ENCODE peak calls at places on chromosomes 5 and 9, in five cellular contexts. B, K, G, Y and S are unnamed samples.
A peak's percentile ranks its signal among the peaks of the same experiment; 100 is the strongest.

GRCh38 chr9:76456202-76456926 is 2.6 kb upstream of the GCNT1 start:
- DNase-seq in B (peak; percentile 31), K (peak; percentile 88), Y (peak; percentile 55), G (no peak), S (peak; percentile 51)

GRCh38 chr9:109568568-109569210 is 70.6 kb upstream of the PTPN3 start:
- DNase-seq in B (no peak), Y (no peak), G (no peak), K (no peak), S (no peak)

GRCh38 chr5:139061856-139062255 is 136.3 kb downstream of the SIL1 start:
- DNase-seq in B (no peak), G (no peak), K (no peak), Y (no peak), S (peak; percentile 40)

GRCh38 chr5:42656661-42657035 is 100.0 kb upstream of the CCDC152 start:
- DNase-seq in B (no peak), Y (no peak), K (peak; percentile 24), G (no peak), S (no peak)

GRCh38 chr9:136019041-136019680 is 58.0 kb upstream of the UBAC1 start:
- DNase-seq in Y (no peak), B (no peak), K (no peak), G (no peak), S (no peak)

GRCh38 chr9:16726718-16727451 is 143.6 kb downstream of the BNC2 start:
- DNase-seq in K (no peak), Y (peak; percentile 29), B (peak; percentile 69), G (peak; percentile 86), S (peak; percentile 90)

GRCh38 chr9:134210908-134211810 is 46.8 kb upstream of the RNU6ATAC start:
- DNase-seq in Y (no peak), K (no peak), G (peak; percentile 53), B (peak; percentile 81), S (no peak)

GRCh38 chr5:108379722-108380530 is 2.0 kb downstream of the FBXL17 start:
- DNase-seq in G (no peak), Y (no peak), B (no peak), K (peak; percentile 21), S (peak; percentile 43)

GRCh38 chr5:86917117-86917579 is 299.4 kb downstream of the COX7C start:
- DNase-seq in B (no peak), K (peak; percentile 4), Y (no peak), G (no peak), S (peak; percentile 52)

GRCh38 chr9:73824671-73825070 is 672.5 kb upstream of the RORB start:
- DNase-seq in Y (no peak), B (no peak), K (no peak), G (no peak), S (no peak)

GRCh38 chr9:127144670-127145458 is 22.4 kb upstream of the ANGPTL2 start:
- DNase-seq in B (no peak), K (no peak), Y (no peak), G (peak; percentile 42), S (no peak)

GRCh38 chr9:88991066-88992030 is at the start of gene S1PR3:
- DNase-seq in G (peak; percentile 75), K (peak; percentile 17), B (peak; percentile 69), Y (no peak), S (peak; percentile 46)

GRCh38 chr5:1638658-1639400 is 115.1 kb upstream of the LPCAT1 start:
- DNase-seq in K (no peak), Y (no peak), G (peak; percentile 52), B (no peak), S (no peak)

GRCh38 chr5:100746730-100747129 is 156.4 kb downstream of the ST8SIA4 start:
- DNase-seq in B (no peak), Y (no peak), G (no peak), K (peak; percentile 44), S (no peak)

GRCh38 chr9:81522721-81523551 is 166.4 kb downstream of the TLE1 start:
- DNase-seq in B (peak; percentile 22), Y (peak; percentile 11), K (peak; percentile 39), G (no peak), S (peak; percentile 71)

GRCh38 chr5:31471916-31472315 is 60.0 kb downstream of the DROSHA start:
- DNase-seq in B (no peak), Y (no peak), K (no peak), G (no peak), S (no peak)

GRCh38 chr9:72044095-72044494 is 16.3 kb downstream of the C9orf57 start:
- DNase-seq in K (no peak), Y (no peak), G (no peak), B (no peak), S (no peak)

GRCh38 chr5:79062431-79062830 is 7.0 kb downstream of the DMGDH start:
- DNase-seq in Y (no peak), K (no peak), B (no peak), G (no peak), S (no peak)

GRCh38 chr9:33443047-33443446 is 4.3 kb downstream of the AQP3 start:
- DNase-seq in K (no peak), B (no peak), G (peak; percentile 77), Y (no peak), S (no peak)

GRCh38 chr9:1267581-1267980 is 217.4 kb downstream of the DMRT2 start:
- DNase-seq in K (no peak), Y (no peak), B (peak; percentile 47), G (no peak), S (no peak)

GRCh38 chr5:38473008-38473407 is 83.4 kb downstream of the LIFR start:
- DNase-seq in K (no peak), Y (no peak), B (no peak), G (no peak), S (no peak)

GRCh38 chr5:90337449-90338052 is 72.0 kb downstream of the CETN3 start:
- DNase-seq in K (no peak), G (no peak), Y (no peak), B (no peak), S (no peak)

GRCh38 chr9:111928342-111928720 is 31.7 kb downstream of the UGCG start:
- DNase-seq in B (no peak), Y (no peak), K (no peak), G (no peak), S (peak; percentile 59)

GRCh38 chr9:111926421-111926875 is 29.8 kb downstream of the UGCG start:
- DNase-seq in Y (no peak), K (peak; percentile 91), B (no peak), G (no peak), S (peak; percentile 85)

GRCh38 chr9:111925017-111925770 is 28.6 kb downstream of the UGCG start:
- DNase-seq in Y (no peak), B (no peak), K (peak; percentile 30), G (no peak), S (no peak)

GRCh38 chr9:111924281-111924680 is 27.7 kb downstream of the UGCG start:
- DNase-seq in B (no peak), G (no peak), Y (no peak), K (no peak), S (no peak)

DNA sequence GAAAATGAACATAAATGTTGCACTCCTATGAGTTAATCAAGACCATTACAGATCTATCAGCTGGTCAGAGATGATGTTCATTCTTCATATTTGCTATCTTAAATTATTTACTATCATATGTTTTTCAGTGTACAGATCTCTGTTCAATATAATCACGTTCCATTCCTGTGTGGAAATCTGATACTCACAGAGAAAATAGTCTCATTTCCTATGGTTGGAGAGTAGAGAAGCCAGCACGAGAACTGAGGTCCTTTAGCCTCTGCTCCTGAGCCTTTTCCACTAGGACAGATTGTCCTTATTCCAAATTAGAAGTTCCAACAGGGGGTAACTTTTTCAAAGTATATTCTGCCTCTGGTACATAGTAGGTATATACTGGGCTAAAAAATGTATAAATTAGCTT is 29.2 kb downstream of the UGCG start:
- DNase-seq in Y (no peak), G (no peak), K (no peak), B (no peak), S (no peak)
- TF ChIP-seq CTCF in Y (no peak), G (no peak), K (no peak), B (no peak), S (no peak)

DNA sequence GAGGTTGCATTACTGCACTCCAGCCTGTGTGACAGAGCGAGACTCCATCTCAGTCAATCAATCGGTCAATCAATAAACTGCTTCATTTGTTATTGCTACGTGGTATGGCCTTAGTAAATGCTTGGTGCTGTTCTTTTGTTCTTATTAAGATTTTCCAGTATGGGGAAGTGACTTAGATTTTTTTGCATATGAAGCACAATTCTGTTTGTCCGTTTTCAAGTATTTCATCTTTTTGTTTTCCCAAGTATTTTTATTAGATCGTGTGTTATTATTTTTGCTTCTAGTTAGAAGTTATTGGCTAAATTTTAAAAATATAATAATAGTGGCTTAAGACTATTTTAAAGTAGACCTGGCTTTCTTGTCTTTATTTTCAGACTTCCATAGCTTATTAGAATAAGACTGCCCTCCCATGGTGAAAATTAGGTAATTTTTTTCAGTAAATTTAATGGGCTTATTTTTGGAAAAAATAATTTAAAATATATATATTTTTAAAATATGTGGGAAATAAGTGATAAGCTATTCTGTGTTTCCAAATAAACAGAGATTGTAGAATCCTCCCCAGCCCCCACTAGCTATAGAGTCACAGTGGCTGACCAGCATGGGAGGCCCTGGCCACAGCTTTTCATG is 14.7 kb upstream of the OMD start:
- DNase-seq in K (peak; percentile 11), B (no peak), Y (no peak), G (no peak), S (peak; percentile 52)
- TF ChIP-seq CTCF in K (peak; percentile 66), B (peak; percentile 44), Y (peak; percentile 50), G (peak; percentile 40), S (no peak)

DNA sequence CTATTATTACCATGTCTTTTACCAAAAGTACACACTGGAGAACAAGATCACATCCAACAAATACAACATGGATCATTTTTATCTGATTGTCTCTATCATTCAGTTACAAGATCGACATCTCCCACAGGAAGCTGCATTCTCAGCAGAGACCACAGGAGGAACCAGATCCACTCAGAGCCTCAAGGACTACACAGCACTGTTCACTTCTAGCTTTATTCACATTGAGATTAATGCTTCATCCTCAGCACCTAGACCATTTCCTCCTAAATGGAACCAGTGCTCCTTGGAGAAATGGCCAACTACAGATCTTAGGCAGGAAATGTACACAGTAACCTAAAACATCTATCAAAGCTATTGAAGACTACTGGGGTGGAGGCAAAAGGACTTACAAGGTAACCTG is 13.3 kb upstream of the C5orf15 start:
- DNase-seq in B (no peak), Y (no peak), K (no peak), G (no peak), S (no peak)
- TF ChIP-seq CTCF in B (no peak), Y (no peak), K (peak; percentile 11), G (no peak), S (no peak)

GRCh38 chr5:173235499-173236394 is 741 bp upstream of the NKX2-5 start:
- DNase-seq in Y (no peak), K (no peak), G (no peak), B (no peak), S (no peak)
- TF ChIP-seq CTCF in Y (no peak), K (no peak), G (no peak), B (no peak), S (no peak)

DNA sequence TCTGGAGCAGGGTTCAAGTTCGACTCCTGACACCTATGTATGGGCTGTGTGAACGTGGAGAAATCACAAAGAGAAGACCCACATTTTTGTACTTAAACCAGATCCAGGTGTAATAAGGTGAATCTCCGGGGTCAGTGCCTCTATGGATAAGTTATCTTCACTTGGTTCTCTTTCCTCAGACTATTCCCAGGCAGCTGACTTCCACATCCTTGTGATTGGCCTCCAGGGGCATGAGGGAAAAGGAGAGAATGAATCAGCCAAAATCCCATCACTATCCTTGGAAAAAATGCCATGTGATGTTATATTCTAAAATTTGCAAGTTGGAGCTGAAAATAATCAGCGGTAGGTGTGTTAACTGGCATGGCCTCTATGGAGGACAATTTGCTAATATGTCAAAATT is 37.2 kb downstream of the ZNF622 start:
- DNase-seq in G (no peak), B (no peak), K (no peak), Y (no peak), S (no peak)
- TF ChIP-seq CTCF in G (no peak), B (no peak), K (no peak), Y (no peak), S (no peak)

GRCh38 chr9:15553528-15553898 is 670 bp downstream of the CCDC171 start:
- DNase-seq in G (no peak), B (no peak), Y (no peak), K (no peak), S (no peak)

GRCh38 chr9:15552641-15553527 is at the start of gene CCDC171:
- DNase-seq in B (peak; percentile 92), K (peak; percentile 95), G (peak; percentile 96), Y (peak; percentile 92), S (peak; percentile 97)
- TF ChIP-seq CTCF in B (no peak), K (no peak), G (no peak), Y (no peak), S (no peak)